ENCODE peak calls at places on chromosomes 3 and 15, in eight cellular contexts. One of them, this sample, is unnamed.

GRCh38 chr15:94286581-94286980 is 55.2 kb downstream of the MCTP2 start:
- DNase-seq in GM20000: no peak
- DNase-seq in progenitor cell of endocrine pancreas: no peak
- DNase-seq in mammary epithelial cell: no peak
- DNase-seq in esophagus muscularis mucosa: no peak
- DNase-seq in fibroblast of the aortic adventitia: no peak
- DNase-seq in pancreas: no peak
- DNase-seq in uterus: no peak
- DNase-seq in this sample: no peak

GRCh38 chr3:170107926-170108325 is 70.1 kb downstream of the GPR160 start:
- DNase-seq in GM20000: no peak
- DNase-seq in progenitor cell of endocrine pancreas: no peak
- DNase-seq in mammary epithelial cell: no peak
- DNase-seq in esophagus muscularis mucosa: no peak
- DNase-seq in fibroblast of the aortic adventitia: peak
- DNase-seq in pancreas: no peak
- DNase-seq in uterus: no peak
- DNase-seq in this sample: no peak

GRCh38 chr15:42131826-42132806 is 24.3 kb downstream of the PLA2G4F start:
- DNase-seq in GM20000: no peak
- DNase-seq in progenitor cell of endocrine pancreas: no peak
- DNase-seq in mammary epithelial cell: no peak
- DNase-seq in esophagus muscularis mucosa: peak
- DNase-seq in fibroblast of the aortic adventitia: no peak
- DNase-seq in pancreas: no peak
- DNase-seq in uterus: no peak
- DNase-seq in this sample: no peak

GRCh38 chr3:113284453-113285050 is 73.2 kb downstream of the BOC start:
- DNase-seq in GM20000: no peak
- DNase-seq in progenitor cell of endocrine pancreas: no peak
- DNase-seq in mammary epithelial cell: no peak
- DNase-seq in esophagus muscularis mucosa: no peak
- DNase-seq in fibroblast of the aortic adventitia: no peak
- DNase-seq in pancreas: no peak
- DNase-seq in uterus: no peak
- DNase-seq in this sample: no peak

GRCh38 chr15:57452090-57452754 is 75.9 kb downstream of the CGNL1 start:
- DNase-seq in GM20000: no peak
- DNase-seq in progenitor cell of endocrine pancreas: no peak
- DNase-seq in mammary epithelial cell: no peak
- DNase-seq in esophagus muscularis mucosa: no peak
- DNase-seq in fibroblast of the aortic adventitia: no peak
- DNase-seq in pancreas: no peak
- DNase-seq in uterus: no peak
- DNase-seq in this sample: no peak

GRCh38 chr15:53658827-53659226 is 100.6 kb downstream of the WDR72 start:
- DNase-seq in GM20000: no peak
- DNase-seq in progenitor cell of endocrine pancreas: no peak
- DNase-seq in mammary epithelial cell: no peak
- DNase-seq in esophagus muscularis mucosa: no peak
- DNase-seq in fibroblast of the aortic adventitia: no peak
- DNase-seq in pancreas: no peak
- DNase-seq in uterus: no peak
- DNase-seq in this sample: no peak

GRCh38 chr3:195763248-195763830 is 42.6 kb downstream of the MUC20 start:
- DNase-seq in GM20000: no peak
- DNase-seq in progenitor cell of endocrine pancreas: no peak
- DNase-seq in mammary epithelial cell: no peak
- DNase-seq in esophagus muscularis mucosa: no peak
- DNase-seq in fibroblast of the aortic adventitia: no peak
- DNase-seq in pancreas: no peak
- DNase-seq in uterus: no peak
- DNase-seq in this sample: no peak

GRCh38 chr15:45112143-45112591 is 1.8 kb downstream of the DUOX2 start:
- DNase-seq in GM20000: no peak
- DNase-seq in progenitor cell of endocrine pancreas: no peak
- DNase-seq in mammary epithelial cell: no peak
- DNase-seq in esophagus muscularis mucosa: no peak
- DNase-seq in fibroblast of the aortic adventitia: no peak
- DNase-seq in pancreas: no peak
- DNase-seq in uterus: no peak
- DNase-seq in this sample: no peak

GRCh38 chr3:159749406-159749805 is 239.2 kb upstream of the IL12A start:
- DNase-seq in GM20000: no peak
- DNase-seq in progenitor cell of endocrine pancreas: no peak
- DNase-seq in mammary epithelial cell: no peak
- DNase-seq in esophagus muscularis mucosa: no peak
- DNase-seq in fibroblast of the aortic adventitia: no peak
- DNase-seq in pancreas: no peak
- DNase-seq in uterus: no peak
- DNase-seq in this sample: no peak

GRCh38 chr3:52529376-52530333 is 4.0 kb downstream of the NT5DC2 start:
- DNase-seq in GM20000: no peak
- DNase-seq in progenitor cell of endocrine pancreas: no peak
- DNase-seq in mammary epithelial cell: no peak
- DNase-seq in esophagus muscularis mucosa: no peak
- DNase-seq in fibroblast of the aortic adventitia: peak
- DNase-seq in pancreas: peak
- DNase-seq in uterus: peak
- DNase-seq in this sample: no peak

GRCh38 chr3:108834551-108834950 is 12.0 kb downstream of the TRAT1 start:
- DNase-seq in GM20000: no peak
- DNase-seq in progenitor cell of endocrine pancreas: no peak
- DNase-seq in mammary epithelial cell: no peak
- DNase-seq in esophagus muscularis mucosa: no peak
- DNase-seq in fibroblast of the aortic adventitia: no peak
- DNase-seq in pancreas: no peak
- DNase-seq in uterus: no peak
- DNase-seq in this sample: no peak

DNA sequence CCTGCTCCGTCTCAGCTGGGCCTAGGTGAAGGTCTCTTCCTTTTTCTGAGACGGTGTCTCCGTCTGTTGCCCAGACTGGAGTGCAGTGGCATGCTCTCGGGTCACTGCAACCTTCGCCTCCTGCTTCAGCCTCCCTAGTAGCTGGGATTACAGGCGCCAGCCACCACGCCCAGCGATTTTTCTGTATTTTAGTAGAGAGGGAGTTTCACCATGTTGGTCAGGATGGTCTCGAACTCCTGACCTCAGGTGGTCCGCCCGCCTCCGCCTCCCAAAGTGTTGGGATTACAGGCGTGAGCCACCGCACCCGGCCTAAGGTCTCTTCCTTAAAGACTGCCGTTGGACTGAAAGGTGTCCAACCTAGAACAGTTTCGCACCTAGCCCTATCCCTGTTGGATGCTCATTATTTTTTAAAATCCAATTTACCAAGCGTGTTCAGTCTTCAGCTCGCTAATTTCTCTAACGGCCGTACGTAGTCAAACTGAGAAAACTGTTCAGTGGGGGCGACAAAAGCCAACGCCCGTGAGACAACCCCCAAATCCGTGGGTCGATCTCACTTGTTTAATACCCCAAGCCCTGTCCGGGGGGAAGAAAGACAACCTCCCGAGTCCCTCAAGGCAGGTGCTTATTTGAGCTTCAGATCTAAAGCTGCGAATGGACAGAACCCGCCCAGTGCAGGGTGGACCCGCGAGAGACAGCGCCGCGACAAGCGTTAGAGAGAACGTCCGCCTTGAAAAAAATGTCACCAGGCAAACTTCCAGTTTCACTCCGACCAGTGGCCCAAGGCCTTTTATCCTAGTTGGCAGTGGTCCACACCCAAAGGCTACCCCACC is 986 bp upstream of the OXSR1 start:
- DNase-seq in GM20000: no peak
- DNase-seq in progenitor cell of endocrine pancreas: no peak
- DNase-seq in mammary epithelial cell: no peak
- DNase-seq in esophagus muscularis mucosa: no peak
- DNase-seq in fibroblast of the aortic adventitia: no peak
- DNase-seq in pancreas: no peak
- DNase-seq in uterus: no peak
- DNase-seq in this sample: no peak
- TF ChIP-seq CTCF in GM20000: no peak
- TF ChIP-seq CTCF in progenitor cell of endocrine pancreas: no peak
- TF ChIP-seq CTCF in mammary epithelial cell: no peak
- TF ChIP-seq CTCF in esophagus muscularis mucosa: no peak
- TF ChIP-seq CTCF in fibroblast of the aortic adventitia: no peak
- TF ChIP-seq CTCF in pancreas: no peak
- TF ChIP-seq CTCF in uterus: no peak
- TF ChIP-seq CTCF in this sample: no peak

GRCh38 chr3:7209098-7209497 is 348.2 kb downstream of the GRM7 start:
- DNase-seq in GM20000: no peak
- DNase-seq in progenitor cell of endocrine pancreas: no peak
- DNase-seq in mammary epithelial cell: peak
- DNase-seq in esophagus muscularis mucosa: no peak
- DNase-seq in fibroblast of the aortic adventitia: no peak
- DNase-seq in pancreas: no peak
- DNase-seq in uterus: no peak
- DNase-seq in this sample: no peak

GRCh38 chr3:7204848-7205156 is 343.9 kb downstream of the GRM7 start:
- DNase-seq in GM20000: no peak
- DNase-seq in progenitor cell of endocrine pancreas: no peak
- DNase-seq in mammary epithelial cell: no peak
- DNase-seq in esophagus muscularis mucosa: no peak
- DNase-seq in fibroblast of the aortic adventitia: no peak
- DNase-seq in pancreas: no peak
- DNase-seq in uterus: no peak
- DNase-seq in this sample: no peak

GRCh38 chr3:7207092-7207491 is 346.2 kb downstream of the GRM7 start:
- DNase-seq in GM20000: no peak
- DNase-seq in progenitor cell of endocrine pancreas: no peak
- DNase-seq in mammary epithelial cell: no peak
- DNase-seq in esophagus muscularis mucosa: no peak
- DNase-seq in fibroblast of the aortic adventitia: no peak
- DNase-seq in pancreas: no peak
- DNase-seq in uterus: no peak
- DNase-seq in this sample: no peak

GRCh38 chr3:7205535-7206331 is 344.8 kb downstream of the GRM7 start:
- DNase-seq in GM20000: peak
- DNase-seq in progenitor cell of endocrine pancreas: no peak
- DNase-seq in mammary epithelial cell: peak
- DNase-seq in esophagus muscularis mucosa: no peak
- DNase-seq in fibroblast of the aortic adventitia: no peak
- DNase-seq in pancreas: no peak
- DNase-seq in uterus: no peak
- DNase-seq in this sample: no peak

GRCh38 chr3:7207928-7208327 is 347.0 kb downstream of the GRM7 start:
- DNase-seq in GM20000: no peak
- DNase-seq in progenitor cell of endocrine pancreas: no peak
- DNase-seq in mammary epithelial cell: no peak
- DNase-seq in esophagus muscularis mucosa: no peak
- DNase-seq in fibroblast of the aortic adventitia: no peak
- DNase-seq in pancreas: no peak
- DNase-seq in uterus: no peak
- DNase-seq in this sample: no peak
- TF ChIP-seq CTCF in GM20000: no peak
- TF ChIP-seq CTCF in progenitor cell of endocrine pancreas: no peak
- TF ChIP-seq CTCF in mammary epithelial cell: no peak
- TF ChIP-seq CTCF in esophagus muscularis mucosa: no peak
- TF ChIP-seq CTCF in fibroblast of the aortic adventitia: no peak
- TF ChIP-seq CTCF in pancreas: no peak
- TF ChIP-seq CTCF in uterus: no peak
- TF ChIP-seq CTCF in this sample: no peak

GRCh38 chr15:95292790-95293450 is 1037.6 kb upstream of the NR2F2 start:
- DNase-seq in GM20000: no peak
- DNase-seq in progenitor cell of endocrine pancreas: no peak
- DNase-seq in mammary epithelial cell: peak
- DNase-seq in esophagus muscularis mucosa: no peak
- DNase-seq in fibroblast of the aortic adventitia: no peak
- DNase-seq in pancreas: no peak
- DNase-seq in uterus: no peak
- DNase-seq in this sample: no peak

GRCh38 chr15:95295311-95295710 is 1035.2 kb upstream of the NR2F2 start:
- DNase-seq in GM20000: no peak
- DNase-seq in progenitor cell of endocrine pancreas: no peak
- DNase-seq in mammary epithelial cell: no peak
- DNase-seq in esophagus muscularis mucosa: no peak
- DNase-seq in fibroblast of the aortic adventitia: no peak
- DNase-seq in pancreas: no peak
- DNase-seq in uterus: no peak
- DNase-seq in this sample: no peak

GRCh38 chr15:95295905-95296618 is 1034.4 kb upstream of the NR2F2 start:
- DNase-seq in GM20000: no peak
- DNase-seq in progenitor cell of endocrine pancreas: no peak
- DNase-seq in mammary epithelial cell: no peak
- DNase-seq in esophagus muscularis mucosa: no peak
- DNase-seq in fibroblast of the aortic adventitia: peak
- DNase-seq in pancreas: no peak
- DNase-seq in uterus: no peak
- DNase-seq in this sample: no peak

GRCh38 chr15:95298729-95299128 is 1031.8 kb upstream of the NR2F2 start:
- DNase-seq in GM20000: no peak
- DNase-seq in progenitor cell of endocrine pancreas: no peak
- DNase-seq in mammary epithelial cell: no peak
- DNase-seq in esophagus muscularis mucosa: no peak
- DNase-seq in fibroblast of the aortic adventitia: no peak
- DNase-seq in pancreas: no peak
- DNase-seq in uterus: no peak
- DNase-seq in this sample: no peak

DNA sequence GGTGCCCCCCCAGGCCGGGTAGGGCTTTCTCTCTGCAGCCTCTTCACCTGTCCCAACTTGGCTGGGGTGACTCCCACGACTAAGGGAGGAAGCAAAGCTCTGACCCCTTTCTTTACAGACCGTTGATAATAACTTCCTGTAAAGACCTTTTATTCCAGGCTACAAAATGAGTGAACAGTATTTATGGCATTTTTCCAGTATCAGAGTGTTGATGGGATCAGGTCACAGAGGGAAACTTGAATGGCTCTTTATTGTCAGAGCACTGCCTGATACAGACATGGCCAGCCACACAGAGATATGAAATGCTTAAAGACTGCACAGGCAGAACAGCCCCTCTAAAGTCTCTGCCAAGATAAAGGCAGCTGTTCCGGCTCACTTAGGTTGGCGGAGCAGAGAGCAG is 1033.9 kb upstream of the NR2F2 start:
- DNase-seq in GM20000: no peak
- DNase-seq in progenitor cell of endocrine pancreas: no peak
- DNase-seq in mammary epithelial cell: no peak
- DNase-seq in esophagus muscularis mucosa: no peak
- DNase-seq in fibroblast of the aortic adventitia: no peak
- DNase-seq in pancreas: no peak
- DNase-seq in uterus: no peak
- DNase-seq in this sample: no peak
- TF ChIP-seq CTCF in GM20000: no peak
- TF ChIP-seq CTCF in progenitor cell of endocrine pancreas: no peak
- TF ChIP-seq CTCF in mammary epithelial cell: no peak
- TF ChIP-seq CTCF in esophagus muscularis mucosa: no peak
- TF ChIP-seq CTCF in fibroblast of the aortic adventitia: no peak
- TF ChIP-seq CTCF in pancreas: no peak
- TF ChIP-seq CTCF in uterus: no peak
- TF ChIP-seq CTCF in this sample: no peak

DNA sequence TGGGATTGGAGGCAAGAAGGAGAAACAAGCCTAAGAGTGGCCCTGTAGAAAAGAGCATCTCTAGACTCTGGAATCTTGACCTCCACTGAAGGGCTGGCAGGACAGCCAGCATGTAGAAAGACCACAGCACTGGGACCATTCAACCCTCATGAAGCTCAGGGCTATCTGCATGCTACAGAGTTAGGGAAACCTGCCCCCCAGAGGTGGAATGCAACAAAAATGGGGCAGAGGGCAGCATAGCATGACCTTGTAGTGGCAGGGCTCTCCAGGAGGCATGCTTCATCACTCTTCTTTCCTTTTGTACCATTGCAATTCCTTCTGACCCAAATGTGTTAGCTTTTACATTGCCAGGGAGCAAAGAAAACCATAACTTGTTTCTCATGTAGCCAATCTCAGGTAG is 445.4 kb downstream of the EPHB1 start:
- DNase-seq in GM20000: no peak
- DNase-seq in progenitor cell of endocrine pancreas: no peak
- DNase-seq in mammary epithelial cell: no peak
- DNase-seq in esophagus muscularis mucosa: no peak
- DNase-seq in fibroblast of the aortic adventitia: no peak
- DNase-seq in pancreas: no peak
- DNase-seq in uterus: no peak
- DNase-seq in this sample: no peak
- TF ChIP-seq CTCF in GM20000: no peak
- TF ChIP-seq CTCF in progenitor cell of endocrine pancreas: no peak
- TF ChIP-seq CTCF in mammary epithelial cell: no peak
- TF ChIP-seq CTCF in esophagus muscularis mucosa: no peak
- TF ChIP-seq CTCF in fibroblast of the aortic adventitia: no peak
- TF ChIP-seq CTCF in pancreas: no peak
- TF ChIP-seq CTCF in uterus: no peak
- TF ChIP-seq CTCF in this sample: no peak